ENCODE peak calls at places on chromosomes 2 and 18, in five cellular contexts. G is SK-N-SH, H is thoracic aorta, D is heart right ventricle, B is ovary. S is an unnamed sample. For H3K4me1, the result is how much of the 10 kb centered on the place peaks cover.

GRCh38 chr18:79523738-79524180 is 128.0 kb downstream of the NFATC1 start:
- DNase-seq in G (no peak), H (no peak), D (no peak), B (no peak), S (no peak)

GRCh38 chr2:206915136-206915535 is 24.2 kb upstream of the CPO start:
- DNase-seq in G (no peak), H (no peak), D (no peak), B (no peak), S (no peak)

GRCh38 chr2:158456309-158457066 is at the start of the genes CCDC148 and PKP4:
- DNase-seq in G (peak), H (peak), D (peak), B (peak), S (peak)

GRCh38 chr2:183079335-183079775 is 808 bp downstream of the DUSP19 start:
- DNase-seq in G (no peak), H (no peak), D (no peak), B (no peak), S (no peak)

GRCh38 chr2:238216651-238217184 is 13.2 kb upstream of the ILKAP start:
- DNase-seq in G (no peak), H (no peak), D (no peak), B (no peak), S (no peak)

GRCh38 chr2:43073373-43073772 is 153.0 kb downstream of the ZFP36L2 start:
- DNase-seq in G (no peak), H (no peak), D (peak), B (peak), S (no peak)

GRCh38 chr18:51537487-51537886 is 340.0 kb upstream of the MEX3C start:
- DNase-seq in G (peak), H (no peak), D (peak), B (no peak), S (no peak)

GRCh38 chr2:79855264-79856006 is 342.6 kb downstream of the CTNNA2 start:
- DNase-seq in G (peak), H (no peak), D (no peak), B (no peak), S (no peak)

GRCh38 chr2:190999949-191000665 is 13.9 kb downstream of the STAT1 start:
- DNase-seq in G (no peak), H (no peak), D (no peak), B (no peak), S (no peak)

GRCh38 chr2:174540893-174541292 is 54.1 kb upstream of the GPR155 start:
- DNase-seq in G (no peak), H (no peak), D (no peak), B (no peak), S (no peak)

GRCh38 chr2:72916743-72917137 is 579 bp upstream of the EMX1 start:
- DNase-seq in G (peak), H (no peak), D (no peak), B (no peak), S (no peak)

GRCh38 chr2:235803028-235803427 is 309.2 kb downstream of the AGAP1 start:
- DNase-seq in G (no peak), H (no peak), D (no peak), B (no peak), S (no peak)

GRCh38 chr2:18473241-18473841 is 87.1 kb downstream of the RDH14 start:
- DNase-seq in G (no peak), H (peak), D (peak), B (no peak), S (no peak)

GRCh38 chr2:120818441-120818920 is 82.8 kb downstream of the GLI2 start:
- DNase-seq in G (no peak), H (no peak), D (no peak), B (peak), S (no peak)

GRCh38 chr18:21896732-21897336 is 156.2 kb downstream of the MIB1 start:
- DNase-seq in G (no peak), H (no peak), D (no peak), B (no peak), S (no peak)

GRCh38 chr18:35334821-35335220 is 9.4 kb downstream of the ZNF24 start:
- DNase-seq in G (no peak), H (no peak), D (no peak), B (no peak), S (no peak)

GRCh38 chr2:28277466-28277865 is 115.2 kb upstream of the FOSL2 start:
- DNase-seq in G (no peak), H (no peak), D (no peak), B (no peak), S (no peak)

GRCh38 chr2:8790739-8791162 is 46.7 kb downstream of the KIDINS220 start:
- DNase-seq in G (no peak), H (no peak), D (no peak), B (no peak), S (no peak)

GRCh38 chr18:22171263-22171838 is 2.0 kb downstream of the GATA6 start:
- DNase-seq in G (no peak), H (no peak), D (no peak), B (peak), S (peak)

GRCh38 chr2:67041051-67041450 is 356.1 kb upstream of the ETAA1 start:
- DNase-seq in G (no peak), H (no peak), D (no peak), B (no peak), S (no peak)

GRCh38 chr2:8607591-8607990 is 74.3 kb upstream of the ID2 start:
- DNase-seq in G (no peak), H (no peak), D (no peak), B (no peak), S (no peak)

GRCh38 chr2:10303634-10304378 is 1.1 kb downstream of the HPCAL1 start:
- DNase-seq in G (peak), H (no peak), D (peak), B (peak), S (peak)

GRCh38 chr2:178238144-178238521 is 43.8 kb downstream of the OSBPL6 start:
- DNase-seq in G (no peak), H (no peak), D (no peak), B (no peak), S (no peak)

GRCh38 chr2:106108351-106108750 is 85.8 kb downstream of the UXS1 start:
- DNase-seq in G (peak), H (no peak), D (no peak), B (peak), S (no peak)

GRCh38 chr2:130327703-130328527 is 14.8 kb upstream of the IMP4 start:
- DNase-seq in G (no peak), H (no peak), D (no peak), B (no peak), S (no peak)

GRCh38 chr2:232927041-232927792 is 57.2 kb downstream of the SNORC start:
- DNase-seq in G (peak), H (no peak), D (no peak), B (no peak), S (no peak)

GRCh38 chr2:142815375-142815774 is 62.1 kb upstream of the KYNU start:
- DNase-seq in G (no peak), H (no peak), D (no peak), B (no peak), S (no peak)

GRCh38 chr2:235924675-235925063 is 243.5 kb downstream of the GBX2 start:
- DNase-seq in G (no peak), H (no peak), D (no peak), B (no peak), S (no peak)

GRCh38 chr2:208466133-208466919 is 59.7 kb downstream of the PTH2R start:
- DNase-seq in G (peak), H (no peak), D (no peak), B (no peak), S (no peak)

GRCh38 chr2:12457831-12458230 is 258.9 kb upstream of the TRIB2 start:
- DNase-seq in G (no peak), H (no peak), D (no peak), B (no peak), S (no peak)

GRCh38 chr18:13005289-13005688 is 14.1 kb downstream of the CEP192 start:
- DNase-seq in G (no peak), H (no peak), D (no peak), B (no peak), S (no peak)

GRCh38 chr2:236610991-236611821 is 41.6 kb downstream of the ACKR3 start:
- DNase-seq in G (no peak), H (no peak), D (no peak), B (no peak), S (no peak)

GRCh38 chr2:11054783-11055751 is 100.2 kb upstream of the SLC66A3 start:
- DNase-seq in G (no peak), H (no peak), D (no peak), B (no peak), S (no peak)

GRCh38 chr2:20661028-20661980 is 5.6 kb upstream of the GDF7 start:
- DNase-seq in G (peak), H (no peak), D (peak), B (peak), S (peak)

GRCh38 chr18:57980573-57981348 is 63.3 kb upstream of the NEDD4L start:
- DNase-seq in G (no peak), H (no peak), D (no peak), B (no peak), S (no peak)

GRCh38 chr2:100766806-100767205 is 53.1 kb upstream of the NPAS2 start:
- DNase-seq in G (no peak), H (no peak), D (no peak), B (no peak), S (no peak)

DNA sequence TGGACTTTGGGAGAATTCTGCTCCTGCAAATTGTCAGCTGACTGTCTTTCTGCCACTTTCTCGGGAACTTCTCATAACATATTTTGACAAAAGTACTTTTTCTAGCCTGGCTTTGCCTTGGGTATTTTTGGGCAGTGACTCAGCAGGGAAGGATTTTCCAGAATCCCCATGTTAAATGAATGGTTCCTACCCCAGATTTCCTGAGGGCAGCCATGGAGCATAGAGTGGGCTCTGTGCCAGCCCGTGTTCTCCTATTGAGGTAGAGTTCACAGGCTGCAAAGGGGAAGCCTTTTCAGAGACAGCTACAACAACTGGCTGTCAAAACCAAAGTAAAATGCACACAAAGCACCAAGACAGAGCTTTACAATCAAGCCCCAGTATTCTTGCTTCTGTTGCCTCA is 59.8 kb downstream of the BMP10 start:
- DNase-seq in G (no peak), H (peak), D (peak), B (peak), S (no peak)
- H3K4me1 ChIP-seq in G (under half), H (under half), D (under half), B (under half), S (under half)

DNA sequence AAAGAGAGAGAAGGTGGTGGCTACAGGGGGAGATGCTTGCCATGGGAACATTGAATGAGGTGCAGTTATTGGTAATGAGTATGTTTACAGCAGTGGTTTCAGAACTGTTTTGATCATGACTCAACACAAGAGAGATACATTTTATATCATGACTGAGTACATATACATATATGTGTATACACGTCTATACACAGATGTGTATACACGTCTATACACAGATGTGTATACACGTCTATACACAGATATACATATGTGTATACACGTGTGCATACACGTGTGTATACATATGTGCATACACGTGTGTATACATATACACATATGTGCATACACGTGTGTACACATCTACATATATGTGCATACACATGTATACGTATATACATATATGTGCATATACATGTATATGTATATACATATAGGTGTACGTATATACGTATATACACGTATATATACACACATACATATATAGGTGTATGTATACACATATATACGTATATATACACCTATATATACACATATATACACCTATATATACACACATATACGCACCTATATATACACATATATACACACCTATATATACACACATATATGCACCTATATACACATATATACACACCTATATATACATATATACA is 518.5 kb downstream of the TSN start:
- DNase-seq in G (no peak), H (no peak), D (no peak), B (no peak), S (no peak)
- H3K4me1 ChIP-seq in G (under half), H (under half), D (under half), B (under half), S (under half)

DNA sequence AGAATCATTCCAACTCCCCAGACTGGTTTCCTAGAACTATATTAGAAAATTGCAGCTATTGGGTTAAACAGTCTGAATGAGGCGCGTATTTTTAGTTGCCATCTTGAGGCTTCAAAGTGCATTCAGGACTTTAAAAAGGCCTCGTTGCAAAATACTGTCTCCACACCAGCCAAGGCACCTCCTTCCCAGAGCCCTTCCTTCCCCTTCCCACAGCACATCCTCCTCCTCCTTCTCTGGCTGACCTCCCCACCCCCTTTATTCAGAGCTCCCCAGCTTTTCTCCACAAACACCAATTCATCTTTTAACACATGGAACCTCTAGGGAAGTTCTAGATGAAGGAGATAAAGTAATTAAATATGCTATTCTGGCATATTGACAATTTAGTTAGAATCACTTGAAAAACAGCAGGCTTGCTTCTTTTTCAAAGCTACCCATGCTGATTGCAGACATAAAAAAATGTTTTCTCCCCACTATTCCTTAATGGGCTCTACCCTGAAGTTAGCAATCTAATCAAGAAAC is 90.3 kb downstream of the RTP5 start:
- DNase-seq in G (no peak), H (no peak), D (no peak), B (no peak), S (no peak)
- H3K4me1 ChIP-seq in G (under half), H (under half), D (under half), B (under half), S (under half)

DNA sequence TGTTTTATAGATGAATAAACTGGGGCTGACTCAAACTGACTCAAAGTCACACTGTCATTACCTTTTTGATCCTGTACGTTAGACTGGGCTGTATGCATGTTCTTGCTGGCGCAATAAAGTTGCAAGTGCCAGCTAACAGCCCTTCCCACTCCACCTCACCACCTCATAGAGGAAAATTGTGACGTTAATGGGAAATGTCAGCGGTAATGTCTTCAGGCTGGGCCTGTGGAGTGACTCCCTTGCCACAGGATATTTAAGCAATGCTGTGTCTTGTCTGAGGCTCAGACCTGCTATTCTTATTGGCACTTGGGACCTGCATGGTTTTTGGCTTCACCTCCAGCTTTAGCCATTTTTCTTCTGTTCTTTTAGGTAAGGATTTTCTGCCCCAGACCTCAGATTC is 25.2 kb upstream of the CASP10 start:
- DNase-seq in G (no peak), H (no peak), D (no peak), B (no peak), S (no peak)
- H3K4me1 ChIP-seq in G (under half), H (under half), D (under half), B (under half), S (under half)

GRCh38 chr2:126145752-126146151 is 510.2 kb upstream of the GYPC start:
- DNase-seq in G (no peak), H (no peak), D (no peak), B (no peak), S (no peak)
- H3K4me1 ChIP-seq in G (under half), H (under half), D (under half), B (under half), S (under half)

GRCh38 chr2:134124047-134124753 is 129.7 kb upstream of the MGAT5 start:
- DNase-seq in G (peak), H (no peak), D (no peak), B (no peak), S (no peak)
- H3K4me1 ChIP-seq in G (under half), H (under half), D (half or more), B (under half), S (under half)

S was measured in upper lobe of right lung.